ENCODE peak calls at places on chromosomes 4 and X, in nine cellular contexts. B is ovary, O is stomach, N is sigmoid colon, M is tibial nerve, S is suprapubic skin, D is HepG2, L is esophagus muscularis mucosa, K is A549. R is an unnamed sample.

GRCh38 chr4:79851625-79852304 is 221.3 kb downstream of the ANTXR2 start:
- DNase-seq in B (no peak), O (no peak), N (no peak), M (no peak), S (no peak), D (no peak), L (no peak), K (no peak), R (no peak)

GRCh38 chrX:49309401-49309981 is 6.0 kb downstream of the GAGE10 start:
- DNase-seq in B (no peak), O (no peak), N (no peak), M (no peak), S (no peak), D (no peak), L (no peak), K (no peak), R (no peak)

GRCh38 chr4:76950846-76951321 is 1.3 kb downstream of the SEPTIN11 start:
- DNase-seq in B (peak), O (no peak), N (no peak), M (no peak), S (no peak), D (no peak), L (no peak), K (peak), R (peak)

GRCh38 chr4:137946423-137946822 is 295.7 kb downstream of the SLC7A11 start:
- DNase-seq in B (no peak), O (no peak), N (no peak), M (no peak), S (no peak), D (no peak), L (no peak), K (no peak), R (no peak)

GRCh38 chrX:16785247-16786138 is 773 bp upstream of the TXLNG start:
- DNase-seq in B (peak), O (peak), N (peak), M (no peak), S (peak), D (no peak), L (no peak), K (no peak), R (peak)

GRCh38 chrX:140274761-140275525 is 229.9 kb downstream of the SOX3 start:
- DNase-seq in B (no peak), O (no peak), N (no peak), M (no peak), S (no peak), D (no peak), L (no peak), K (no peak), R (no peak)

GRCh38 chr4:180909279-180909678 is 1333.9 kb upstream of the TENM3 start:
- DNase-seq in B (no peak), O (no peak), N (no peak), M (no peak), S (no peak), D (no peak), L (no peak), K (no peak), R (no peak)

GRCh38 chr4:186693159-186693815 is 30.4 kb downstream of the FAT1 start:
- DNase-seq in B (no peak), O (peak), N (peak), M (peak), S (peak), D (no peak), L (no peak), K (peak), R (peak)

GRCh38 chr4:167233523-167234387 is 539 bp downstream of the SPOCK3 start:
- DNase-seq in B (no peak), O (no peak), N (no peak), M (no peak), S (no peak), D (no peak), L (no peak), K (no peak), R (no peak)

GRCh38 chr4:139666735-139667266 is 1.2 kb downstream of the MGST2 start:
- DNase-seq in B (peak), O (peak), N (peak), M (no peak), S (no peak), D (peak), L (no peak), K (no peak), R (peak)

GRCh38 chr4:174284181-174284886 is 623 bp downstream of the CEP44 start:
- DNase-seq in B (no peak), O (no peak), N (no peak), M (no peak), S (no peak), D (peak), L (no peak), K (peak), R (peak)

GRCh38 chr4:156781852-156782251 is 189.7 kb downstream of the PDGFC start:
- DNase-seq in B (no peak), O (no peak), N (no peak), M (no peak), S (no peak), D (no peak), L (no peak), K (no peak), R (no peak)

GRCh38 chrX:26375346-26375745 is 159.4 kb downstream of the MAGEB5 start:
- DNase-seq in B (no peak), O (no peak), N (no peak), M (no peak), S (no peak), D (no peak), L (no peak), K (no peak), R (no peak)

GRCh38 chrX:118726887-118727685 is at the start of gene IL13RA1:
- DNase-seq in B (peak), O (peak), N (peak), M (peak), S (peak), D (peak), L (peak), K (peak), R (peak)

GRCh38 chr4:946517-947471 is 14.5 kb downstream of the TMEM175 start:
- DNase-seq in B (peak), O (no peak), N (no peak), M (no peak), S (no peak), D (no peak), L (no peak), K (no peak), R (no peak)

GRCh38 chr4:37949636-37950426 is 10.4 kb upstream of the PTTG2 start:
- DNase-seq in B (no peak), O (no peak), N (no peak), M (no peak), S (no peak), D (no peak), L (no peak), K (no peak), R (no peak)

GRCh38 chr4:37951465-37952352 is 8.5 kb upstream of the PTTG2 start:
- DNase-seq in B (no peak), O (no peak), N (no peak), M (no peak), S (no peak), D (peak), L (no peak), K (no peak), R (peak)

GRCh38 chr4:37953620-37954325 is 6.4 kb upstream of the PTTG2 start:
- DNase-seq in B (no peak), O (no peak), N (no peak), M (no peak), S (no peak), D (peak), L (no peak), K (no peak), R (no peak)

GRCh38 chr4:37946503-37947179 is 13.6 kb upstream of the PTTG2 start:
- DNase-seq in B (no peak), O (no peak), N (no peak), M (no peak), S (no peak), D (no peak), L (no peak), K (no peak), R (peak)

GRCh38 chr4:37948542-37948941 is 11.7 kb upstream of the PTTG2 start:
- DNase-seq in B (no peak), O (no peak), N (no peak), M (no peak), S (no peak), D (no peak), L (no peak), K (no peak), R (no peak)
- TF ChIP-seq EP300 in B (no peak), O (no peak), N (no peak), M (no peak), S (no peak), D (no peak), L (no peak), K (no peak), R (no peak)

DNA sequence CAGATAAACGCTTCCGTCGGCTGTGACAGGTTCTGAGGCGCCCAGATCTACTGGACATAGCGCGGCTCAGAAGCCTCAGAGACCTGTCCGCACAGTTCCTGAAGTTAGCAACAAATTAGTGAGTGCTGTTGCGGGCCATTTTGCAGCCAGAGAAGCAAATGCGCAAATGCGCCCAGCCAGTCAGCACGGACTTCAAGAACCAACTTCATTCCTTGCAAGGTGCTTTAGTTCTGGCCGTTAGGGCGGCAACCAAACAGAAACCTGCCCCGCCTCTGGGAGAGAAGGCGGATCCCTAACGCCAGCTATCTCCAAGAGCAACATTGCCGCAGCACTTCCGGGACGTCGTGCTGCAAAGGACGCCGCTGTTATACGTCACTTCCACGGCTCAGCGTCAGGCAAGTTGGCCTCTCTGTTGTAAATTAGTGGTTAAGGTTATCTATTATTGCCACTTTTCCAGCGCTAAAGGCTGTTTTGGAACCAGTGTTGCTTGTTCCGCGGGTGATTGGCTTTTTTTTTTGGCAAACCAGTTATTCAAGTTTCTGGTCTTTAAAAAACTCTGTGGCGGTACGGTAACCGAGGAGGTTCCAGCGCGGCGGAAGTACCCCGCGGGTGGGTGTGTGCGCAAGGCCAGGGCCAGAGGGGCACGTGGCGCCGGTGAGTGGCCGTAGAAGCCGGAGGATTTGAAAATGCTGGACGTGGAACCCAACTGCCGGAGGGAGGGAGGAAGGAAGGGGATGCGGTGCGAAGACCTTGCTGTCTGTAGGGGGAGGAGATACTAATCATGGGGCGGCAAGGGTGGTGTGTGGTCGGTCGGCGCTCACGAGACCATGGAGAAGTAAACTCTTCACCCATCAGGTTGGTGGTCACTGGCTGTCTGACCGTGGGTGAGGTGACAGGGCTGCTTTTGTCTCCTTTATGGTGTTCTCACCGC is at the start of gene GAR1:
- DNase-seq in B (peak), O (peak), N (peak), M (peak), S (peak), D (peak), L (peak), K (peak), R (peak)
- TF ChIP-seq POLR2A in B (no peak), O (no peak), N (peak), M (peak), S (no peak), D (peak), L (no peak), K (peak), R (peak)

GRCh38 chrX:52576946-52577345 is 60.1 kb upstream of the XAGE1B start:
- DNase-seq in B (no peak), O (no peak), N (no peak), M (no peak), S (no peak), D (no peak), L (peak), K (no peak), R (peak)

GRCh38 chrX:52576474-52576873 is 59.6 kb upstream of the XAGE1B start:
- DNase-seq in B (no peak), O (no peak), N (no peak), M (no peak), S (no peak), D (no peak), L (no peak), K (no peak), R (no peak)

GRCh38 chrX:52577464-52578173 is 60.8 kb upstream of the XAGE1B start:
- DNase-seq in B (no peak), O (no peak), N (no peak), M (no peak), S (no peak), D (no peak), L (peak), K (no peak), R (peak)

GRCh38 chrX:52574416-52575275 is 57.8 kb upstream of the XAGE1B start:
- DNase-seq in B (no peak), O (no peak), N (no peak), M (no peak), S (no peak), D (peak), L (peak), K (peak), R (peak)
- H3K4me3 ChIP-seq in B (no peak), O (no peak), N (peak), M (no peak), S (no peak), D (no peak), L (no peak), K (no peak), R (no peak)

GRCh38 chrX:21873063-21873785 is 17.4 kb downstream of the YY2 start:
- DNase-seq in B (no peak), O (no peak), N (no peak), M (no peak), S (no peak), D (no peak), L (no peak), K (no peak), R (no peak)
- TF ChIP-seq EP300 in B (no peak), O (no peak), N (no peak), M (no peak), S (no peak), D (no peak), L (no peak), K (no peak), R (no peak)

GRCh38 chr4:18533262-18533775 is 511.8 kb upstream of the LCORL start:
- DNase-seq in B (no peak), O (no peak), N (no peak), M (no peak), S (no peak), D (no peak), L (no peak), K (no peak), R (no peak)
- TF ChIP-seq POLR2A in B (no peak), O (no peak), N (no peak), M (no peak), S (no peak), D (no peak), L (no peak), K (no peak), R (no peak)

DNA sequence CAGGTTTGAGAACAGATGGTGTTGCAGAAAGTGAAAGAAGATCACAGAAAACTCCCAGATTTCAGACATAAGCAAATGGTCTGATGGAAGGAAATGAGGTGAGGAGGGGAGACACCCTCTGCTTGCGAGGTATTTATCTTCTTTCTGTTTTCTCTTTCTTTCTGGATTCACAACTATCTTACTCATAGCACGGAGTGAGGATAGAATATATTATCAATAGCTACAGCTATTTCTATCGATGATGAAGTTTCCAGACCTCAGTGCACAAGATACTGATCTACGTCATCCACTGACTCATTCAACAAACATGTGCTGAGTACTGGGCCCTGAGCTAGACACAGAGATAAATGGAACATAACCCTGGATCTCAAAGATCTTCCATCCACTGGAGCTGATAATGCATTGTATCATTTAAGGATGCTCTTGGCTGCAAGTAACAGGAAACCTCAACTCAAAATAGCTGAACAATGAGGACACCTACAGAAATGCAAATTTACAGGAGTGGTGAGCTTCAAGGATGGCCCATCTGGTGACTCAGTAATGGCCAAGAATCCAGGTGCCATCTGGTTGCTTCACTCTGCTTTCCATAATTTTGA is 21.2 kb downstream of the SLC2A9 start:
- DNase-seq in B (no peak), O (no peak), N (no peak), M (no peak), S (no peak), D (no peak), L (no peak), K (no peak), R (no peak)
- H3K4me3 ChIP-seq in B (no peak), O (no peak), N (no peak), M (no peak), S (no peak), D (no peak), L (no peak), K (no peak), R (no peak)

GRCh38 chr4:55005910-55006309 is 119.5 kb downstream of the KDR start:
- DNase-seq in B (no peak), O (no peak), N (no peak), M (no peak), S (no peak), D (no peak), L (no peak), K (no peak), R (no peak)

GRCh38 chr4:55010550-55010949 is 114.8 kb downstream of the KDR start:
- DNase-seq in B (no peak), O (no peak), N (no peak), M (no peak), S (no peak), D (no peak), L (no peak), K (no peak), R (no peak)

GRCh38 chr4:55004831-55005230 is 120.6 kb downstream of the KDR start:
- DNase-seq in B (no peak), O (no peak), N (no peak), M (no peak), S (no peak), D (no peak), L (no peak), K (no peak), R (no peak)

GRCh38 chr4:55012363-55013255 is 112.8 kb downstream of the KDR start:
- DNase-seq in B (no peak), O (no peak), N (no peak), M (no peak), S (no peak), D (no peak), L (no peak), K (no peak), R (no peak)

GRCh38 chr4:55008166-55009056 is 117.0 kb downstream of the KDR start:
- DNase-seq in B (no peak), O (no peak), N (no peak), M (no peak), S (no peak), D (no peak), L (no peak), K (peak), R (no peak)
- TF ChIP-seq EP300 in B (no peak), O (no peak), N (no peak), M (no peak), S (no peak), D (no peak), L (no peak), K (no peak), R (no peak)

R was measured in transverse colon.